ENCODE peak calls at places on chromosomes 2 and 18, in four cellular contexts. One of them, this sample, is unnamed.

GRCh38 chr18:30705943-30706342 is 336.6 kb downstream of the DSC3 start:
- DNase-seq in fibroblast of villous mesenchyme: no peak
- DNase-seq in vagina: no peak
- DNase-seq in cardiac fibroblast: no peak
- DNase-seq in this sample: no peak

GRCh38 chr2:64356906-64357305 is 97.1 kb upstream of the LGALSL start:
- DNase-seq in fibroblast of villous mesenchyme: no peak
- DNase-seq in vagina: peak
- DNase-seq in cardiac fibroblast: no peak
- DNase-seq in this sample: no peak

GRCh38 chr2:205556357-205556756 is 125.9 kb upstream of the NRP2 start:
- DNase-seq in fibroblast of villous mesenchyme: no peak
- DNase-seq in vagina: no peak
- DNase-seq in cardiac fibroblast: no peak
- DNase-seq in this sample: no peak

GRCh38 chr2:96977631-96978195 is 8.7 kb downstream of the FAM178B start:
- DNase-seq in fibroblast of villous mesenchyme: peak
- DNase-seq in vagina: no peak
- DNase-seq in cardiac fibroblast: peak
- DNase-seq in this sample: peak

GRCh38 chr2:196431957-196432356 is 207.6 kb upstream of the CCDC150 start:
- DNase-seq in fibroblast of villous mesenchyme: peak
- DNase-seq in vagina: no peak
- DNase-seq in cardiac fibroblast: no peak
- DNase-seq in this sample: peak

GRCh38 chr2:24253303-24253919 is 78.6 kb downstream of the FAM228A start:
- DNase-seq in fibroblast of villous mesenchyme: no peak
- DNase-seq in vagina: no peak
- DNase-seq in cardiac fibroblast: no peak
- DNase-seq in this sample: peak

GRCh38 chr2:207801259-207801658 is 31.6 kb upstream of the FZD5 start:
- DNase-seq in fibroblast of villous mesenchyme: no peak
- DNase-seq in vagina: no peak
- DNase-seq in cardiac fibroblast: no peak
- DNase-seq in this sample: no peak

GRCh38 chr2:46749042-46749461 is 166.6 kb downstream of the MCFD2 start:
- DNase-seq in fibroblast of villous mesenchyme: peak
- DNase-seq in vagina: no peak
- DNase-seq in cardiac fibroblast: peak
- DNase-seq in this sample: peak

GRCh38 chr2:23707096-23707495 is 219.8 kb downstream of the ATAD2B start:
- DNase-seq in fibroblast of villous mesenchyme: peak
- DNase-seq in vagina: no peak
- DNase-seq in cardiac fibroblast: no peak
- DNase-seq in this sample: no peak

DNA sequence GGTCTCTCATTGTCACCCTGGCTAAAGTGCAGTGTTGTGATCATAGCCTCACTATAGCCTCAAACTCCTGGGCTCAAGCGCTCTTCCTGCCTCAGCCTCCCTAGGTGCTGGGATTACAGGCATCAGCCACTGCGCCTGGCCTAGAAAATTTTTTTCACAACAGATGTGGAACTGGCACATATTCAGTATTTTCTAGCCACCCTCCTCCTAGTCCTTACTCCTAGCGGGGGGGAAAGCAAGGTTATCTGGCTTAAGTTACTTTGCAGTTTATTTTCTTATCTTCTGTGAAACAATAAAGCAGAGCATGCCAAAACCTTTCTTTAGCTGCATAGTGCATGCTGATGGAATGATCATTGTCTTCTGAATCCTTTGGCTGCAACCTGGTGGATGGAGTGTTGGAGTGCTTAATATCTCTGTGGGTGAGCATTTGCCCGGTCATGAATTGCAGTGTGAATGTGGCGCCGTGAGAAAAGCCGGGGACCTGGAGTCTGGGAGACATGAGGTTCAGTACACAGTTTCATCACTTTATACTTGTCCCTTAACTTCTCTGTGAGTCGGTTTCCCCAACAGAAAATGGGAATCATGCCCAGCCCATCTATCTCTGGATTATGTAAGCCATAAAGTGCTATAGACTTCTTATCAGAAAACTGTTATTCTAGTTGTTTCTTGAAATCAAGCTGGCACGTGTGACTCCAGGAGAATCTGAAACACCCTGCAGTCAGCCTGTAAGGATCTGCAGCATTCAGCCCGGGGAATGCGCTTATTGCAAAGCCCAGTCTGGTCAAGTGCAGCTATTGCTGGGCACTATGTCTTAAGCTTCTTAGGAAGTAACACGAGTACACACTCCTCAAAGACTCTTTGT is 38.2 kb upstream of the MAP3K20 start:
- DNase-seq in fibroblast of villous mesenchyme: peak
- DNase-seq in vagina: no peak
- DNase-seq in cardiac fibroblast: peak
- DNase-seq in this sample: peak
- TF ChIP-seq CTCF in fibroblast of villous mesenchyme: no peak
- TF ChIP-seq CTCF in vagina: no peak
- TF ChIP-seq CTCF in cardiac fibroblast: no peak
- TF ChIP-seq CTCF in this sample: no peak

GRCh38 chr18:55089595-55089994 is 130.3 kb upstream of the CCDC68 start:
- DNase-seq in fibroblast of villous mesenchyme: no peak
- DNase-seq in vagina: no peak
- DNase-seq in cardiac fibroblast: peak
- DNase-seq in this sample: no peak
- H3K4me3 ChIP-seq in fibroblast of villous mesenchyme: no peak
- H3K4me3 ChIP-seq in vagina: no peak
- H3K4me3 ChIP-seq in cardiac fibroblast: no peak
- H3K4me3 ChIP-seq in this sample: no peak

DNA sequence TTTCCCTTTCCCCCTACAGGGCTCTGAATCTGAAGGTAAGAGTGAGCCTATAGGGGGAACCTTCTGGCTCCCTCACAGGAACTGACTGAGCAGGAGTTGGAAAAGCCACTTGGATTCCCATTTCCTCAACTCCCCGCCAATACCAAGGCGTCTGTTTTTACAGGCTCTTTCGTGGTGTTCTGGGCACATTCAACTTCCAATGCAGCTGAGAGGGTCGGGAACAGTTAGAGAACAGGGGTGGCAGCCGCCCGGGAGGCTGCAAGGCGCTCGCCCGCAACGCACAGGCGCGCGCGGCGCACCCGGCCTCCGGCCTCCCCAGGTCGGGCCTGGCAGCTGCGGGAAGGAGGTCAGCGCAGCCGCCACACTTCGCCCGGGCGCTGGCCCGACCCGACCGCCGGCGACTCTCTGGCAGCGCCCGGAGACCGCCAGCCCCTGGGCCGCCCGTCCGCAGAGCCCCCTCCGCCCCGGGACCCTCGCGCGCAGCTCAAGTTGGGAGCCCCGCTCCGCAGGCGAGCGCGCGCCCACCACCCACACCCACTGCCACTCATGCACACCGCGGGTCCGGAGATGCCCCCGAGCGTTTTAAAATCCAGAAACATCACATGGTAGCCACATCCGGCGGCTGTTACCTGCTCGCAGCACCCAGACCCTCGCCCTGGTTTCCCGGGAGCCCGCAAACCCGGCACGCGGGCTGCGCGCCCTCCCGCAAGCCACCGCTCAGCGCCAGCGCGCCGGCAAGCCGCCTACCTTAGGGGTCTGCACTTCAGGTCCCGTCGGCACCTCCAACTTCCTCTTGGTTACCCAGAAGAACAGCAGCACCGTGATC is 816 bp downstream of the GALNT14 start:
- DNase-seq in fibroblast of villous mesenchyme: no peak
- DNase-seq in vagina: no peak
- DNase-seq in cardiac fibroblast: no peak
- DNase-seq in this sample: peak
- TF ChIP-seq CTCF in fibroblast of villous mesenchyme: no peak
- TF ChIP-seq CTCF in vagina: no peak
- TF ChIP-seq CTCF in cardiac fibroblast: no peak
- TF ChIP-seq CTCF in this sample: no peak

GRCh38 chr2:121550669-121551068 is 20.0 kb downstream of the RNU4ATAC start:
- DNase-seq in fibroblast of villous mesenchyme: no peak
- DNase-seq in vagina: no peak
- DNase-seq in cardiac fibroblast: no peak
- DNase-seq in this sample: no peak

GRCh38 chr2:121558329-121558728 is 27.6 kb downstream of the RNU4ATAC start:
- DNase-seq in fibroblast of villous mesenchyme: no peak
- DNase-seq in vagina: no peak
- DNase-seq in cardiac fibroblast: no peak
- DNase-seq in this sample: no peak

DNA sequence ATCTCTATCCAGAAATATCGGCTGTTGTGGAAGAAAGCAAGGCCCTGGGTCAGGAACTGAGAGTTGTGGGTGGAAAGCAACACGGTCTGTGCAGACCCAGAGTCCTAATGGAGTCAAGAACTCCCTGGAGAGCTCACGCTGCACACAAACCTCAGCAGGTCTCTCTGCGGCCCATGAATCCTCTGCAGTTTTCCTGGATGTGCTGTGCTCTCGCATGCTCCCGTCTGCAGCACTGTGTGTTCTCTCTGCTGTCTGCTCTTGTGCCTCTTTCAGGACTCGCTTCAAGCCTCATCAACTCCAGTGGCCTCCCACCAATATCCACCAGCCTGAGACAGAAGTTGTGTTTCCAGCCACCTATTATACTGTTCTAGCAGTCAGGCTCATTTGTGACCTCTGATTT is 24.3 kb downstream of the RNU4ATAC start:
- DNase-seq in fibroblast of villous mesenchyme: no peak
- DNase-seq in vagina: no peak
- DNase-seq in cardiac fibroblast: no peak
- DNase-seq in this sample: no peak
- H3K4me3 ChIP-seq in fibroblast of villous mesenchyme: no peak
- H3K4me3 ChIP-seq in vagina: no peak
- H3K4me3 ChIP-seq in cardiac fibroblast: no peak
- H3K4me3 ChIP-seq in this sample: no peak

GRCh38 chr18:59990121-59990818 is 90.5 kb downstream of the PMAIP1 start:
- DNase-seq in fibroblast of villous mesenchyme: no peak
- DNase-seq in vagina: no peak
- DNase-seq in cardiac fibroblast: no peak
- DNase-seq in this sample: no peak

GRCh38 chr18:59993560-59993959 is 93.8 kb downstream of the PMAIP1 start:
- DNase-seq in fibroblast of villous mesenchyme: no peak
- DNase-seq in vagina: no peak
- DNase-seq in cardiac fibroblast: no peak
- DNase-seq in this sample: no peak

GRCh38 chr18:59996370-59996966 is 96.7 kb downstream of the PMAIP1 start:
- DNase-seq in fibroblast of villous mesenchyme: peak
- DNase-seq in vagina: no peak
- DNase-seq in cardiac fibroblast: peak
- DNase-seq in this sample: peak

GRCh38 chr18:59994357-59994756 is 94.6 kb downstream of the PMAIP1 start:
- DNase-seq in fibroblast of villous mesenchyme: peak
- DNase-seq in vagina: no peak
- DNase-seq in cardiac fibroblast: peak
- DNase-seq in this sample: peak
- TF ChIP-seq CTCF in fibroblast of villous mesenchyme: peak
- TF ChIP-seq CTCF in vagina: no peak
- TF ChIP-seq CTCF in cardiac fibroblast: peak
- TF ChIP-seq CTCF in this sample: peak

DNA sequence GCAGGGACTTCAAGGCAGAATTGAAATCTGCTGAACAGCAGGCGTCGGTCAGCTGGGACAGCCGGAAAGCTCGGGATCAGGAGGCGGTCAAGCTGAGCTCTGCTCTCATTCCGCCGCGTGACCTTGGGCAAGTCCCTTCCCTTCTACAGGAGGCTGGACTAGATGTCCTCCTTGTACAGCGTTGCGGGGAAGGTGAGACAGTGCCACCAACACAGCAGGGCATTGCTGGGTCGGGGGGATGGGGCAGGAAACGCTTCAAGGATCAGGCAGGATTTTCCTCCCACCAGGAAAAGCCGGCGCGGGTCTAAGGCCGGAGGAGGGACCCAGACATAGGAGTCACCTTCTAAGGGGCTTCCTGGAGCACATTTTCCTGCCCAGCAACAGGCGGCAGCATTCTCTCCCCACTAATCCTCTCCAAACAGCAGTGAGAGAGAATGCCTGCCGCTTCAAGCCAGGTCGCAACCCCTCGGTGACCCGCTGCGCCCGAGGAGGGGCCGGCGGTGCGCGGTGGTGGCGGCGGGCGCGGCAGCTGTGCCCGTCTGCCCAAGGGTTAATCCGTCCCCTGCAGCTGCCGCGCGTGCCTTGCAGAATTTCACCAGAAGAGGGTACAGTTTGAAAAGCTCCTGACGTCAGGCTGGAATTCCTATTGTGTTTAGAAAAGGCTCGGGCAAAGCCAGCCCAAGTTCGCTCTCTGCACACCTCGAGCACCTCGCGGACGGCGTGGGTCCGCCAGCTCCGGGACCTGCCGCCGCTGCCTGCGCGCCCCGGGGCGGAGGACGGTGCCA is at the start of gene KCNF1:
- DNase-seq in fibroblast of villous mesenchyme: peak
- DNase-seq in vagina: no peak
- DNase-seq in cardiac fibroblast: peak
- DNase-seq in this sample: peak
- H3K4me3 ChIP-seq in fibroblast of villous mesenchyme: peak
- H3K4me3 ChIP-seq in vagina: peak
- H3K4me3 ChIP-seq in cardiac fibroblast: no peak
- H3K4me3 ChIP-seq in this sample: peak

GRCh38 chr2:227748079-227748478 is 2.4 kb downstream of the SCYGR8 start:
- DNase-seq in fibroblast of villous mesenchyme: no peak
- DNase-seq in vagina: no peak
- DNase-seq in cardiac fibroblast: no peak
- DNase-seq in this sample: no peak
- TF ChIP-seq CTCF in fibroblast of villous mesenchyme: peak
- TF ChIP-seq CTCF in vagina: no peak
- TF ChIP-seq CTCF in cardiac fibroblast: peak
- TF ChIP-seq CTCF in this sample: peak

DNA sequence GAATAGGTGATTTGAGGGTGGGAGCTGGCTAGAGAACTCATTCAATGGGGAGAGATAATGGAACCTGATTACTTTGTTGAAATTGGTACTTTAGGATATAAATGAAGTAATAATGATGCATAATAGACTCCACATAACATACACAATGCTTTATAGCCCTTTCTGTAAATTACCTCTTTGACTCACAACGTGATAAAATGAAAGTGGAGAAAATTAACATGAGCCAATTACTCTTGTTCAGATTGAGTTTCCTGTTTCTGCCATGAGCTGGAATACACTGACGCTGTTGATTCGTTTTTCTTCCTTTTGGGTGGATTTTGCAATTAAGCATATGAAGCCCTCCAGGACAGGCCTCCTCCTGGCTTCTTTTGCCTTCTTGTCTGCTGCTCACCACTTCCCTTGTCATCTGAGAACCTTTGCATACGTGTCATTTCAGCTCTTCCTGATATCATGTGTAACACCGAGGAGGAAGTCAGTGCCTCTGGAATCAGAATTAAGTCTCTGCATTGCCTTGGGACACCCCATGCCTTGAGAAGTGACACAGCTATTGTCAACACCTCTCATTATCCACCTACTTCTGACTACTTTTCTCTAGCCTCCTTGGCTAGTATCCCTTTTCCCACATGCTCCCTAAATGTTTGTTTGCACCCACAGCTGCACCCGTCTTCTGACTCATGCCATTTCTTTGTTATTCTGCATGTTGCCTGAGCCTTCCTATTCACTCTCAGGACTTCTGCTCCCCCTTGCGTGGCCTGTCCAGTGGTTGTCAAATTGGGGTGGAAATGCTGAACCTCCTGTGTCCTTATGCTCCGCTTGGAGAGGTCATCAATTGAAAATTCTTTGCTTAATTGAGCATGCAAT is 134.1 kb downstream of the FMNL2 start:
- DNase-seq in fibroblast of villous mesenchyme: peak
- DNase-seq in vagina: no peak
- DNase-seq in cardiac fibroblast: peak
- DNase-seq in this sample: peak
- H3K4me3 ChIP-seq in fibroblast of villous mesenchyme: no peak
- H3K4me3 ChIP-seq in vagina: no peak
- H3K4me3 ChIP-seq in cardiac fibroblast: no peak
- H3K4me3 ChIP-seq in this sample: no peak

This sample was measured in choroid plexus epithelial cell.